ENCODE peak calls at places on chromosome 18, in nine cellular contexts. One of them, this sample, is unnamed.

GRCh38 chr18:57447154-57447621 is 12.0 kb downstream of the ONECUT2 start:
- DNase-seq in activated naive CD4-positive, alpha-beta T cell treated with anti-CD3 and anti-CD28 coated beads, Interleukin-2, amount 50 U/mL, for 16 hours: no peak
- DNase-seq in T-helper 1 cell: no peak
- DNase-seq in endothelial cell of umbilical vein: peak
- DNase-seq in H7: peak
- DNase-seq in hypothalamus: no peak
- DNase-seq in activated CD4-positive, alpha-beta T cell treated with anti-CD3 and anti-CD28 coated beads, Interleukin-2, amount 50 U/mL, for 48 hours: no peak
- DNase-seq in sigmoid colon: no peak
- DNase-seq in left ventricle myocardium inferior: no peak
- DNase-seq in this sample: no peak

GRCh38 chr18:74869904-74870863 is 272.5 kb downstream of the ZNF407 start:
- DNase-seq in activated naive CD4-positive, alpha-beta T cell treated with anti-CD3 and anti-CD28 coated beads, Interleukin-2, amount 50 U/mL, for 16 hours: no peak
- DNase-seq in sigmoid colon: no peak
- DNase-seq in T-helper 1 cell: no peak
- DNase-seq in endothelial cell of umbilical vein: no peak
- DNase-seq in H7: no peak
- DNase-seq in left ventricle myocardium inferior: no peak
- DNase-seq in hypothalamus: no peak
- DNase-seq in activated CD4-positive, alpha-beta T cell treated with anti-CD3 and anti-CD28 coated beads, Interleukin-2, amount 50 U/mL, for 48 hours: no peak
- DNase-seq in this sample: no peak

GRCh38 chr18:46630160-46630559 is 26.9 kb downstream of the LOXHD1 start:
- DNase-seq in T-helper 1 cell: no peak
- DNase-seq in H7: no peak
- DNase-seq in sigmoid colon: no peak
- DNase-seq in hypothalamus: no peak
- DNase-seq in endothelial cell of umbilical vein: no peak
- DNase-seq in activated naive CD4-positive, alpha-beta T cell treated with anti-CD3 and anti-CD28 coated beads, Interleukin-2, amount 50 U/mL, for 16 hours: no peak
- DNase-seq in left ventricle myocardium inferior: no peak
- DNase-seq in activated CD4-positive, alpha-beta T cell treated with anti-CD3 and anti-CD28 coated beads, Interleukin-2, amount 50 U/mL, for 48 hours: no peak
- DNase-seq in this sample: no peak

GRCh38 chr18:56696966-56697365 is 45.8 kb downstream of the WDR7 start:
- DNase-seq in endothelial cell of umbilical vein: no peak
- DNase-seq in T-helper 1 cell: no peak
- DNase-seq in activated CD4-positive, alpha-beta T cell treated with anti-CD3 and anti-CD28 coated beads, Interleukin-2, amount 50 U/mL, for 48 hours: no peak
- DNase-seq in left ventricle myocardium inferior: no peak
- DNase-seq in H7: no peak
- DNase-seq in hypothalamus: no peak
- DNase-seq in sigmoid colon: no peak
- DNase-seq in activated naive CD4-positive, alpha-beta T cell treated with anti-CD3 and anti-CD28 coated beads, Interleukin-2, amount 50 U/mL, for 16 hours: no peak
- DNase-seq in this sample: no peak

GRCh38 chr18:35095983-35096676 is 54.9 kb downstream of the MAPRE2 start:
- DNase-seq in H7: no peak
- DNase-seq in activated CD4-positive, alpha-beta T cell treated with anti-CD3 and anti-CD28 coated beads, Interleukin-2, amount 50 U/mL, for 48 hours: no peak
- DNase-seq in left ventricle myocardium inferior: no peak
- DNase-seq in T-helper 1 cell: no peak
- DNase-seq in endothelial cell of umbilical vein: peak
- DNase-seq in sigmoid colon: no peak
- DNase-seq in activated naive CD4-positive, alpha-beta T cell treated with anti-CD3 and anti-CD28 coated beads, Interleukin-2, amount 50 U/mL, for 16 hours: no peak
- DNase-seq in hypothalamus: no peak
- DNase-seq in this sample: no peak

GRCh38 chr18:37258819-37259218 is 306.8 kb downstream of the CELF4 start:
- DNase-seq in activated naive CD4-positive, alpha-beta T cell treated with anti-CD3 and anti-CD28 coated beads, Interleukin-2, amount 50 U/mL, for 16 hours: no peak
- DNase-seq in H7: no peak
- DNase-seq in hypothalamus: no peak
- DNase-seq in activated CD4-positive, alpha-beta T cell treated with anti-CD3 and anti-CD28 coated beads, Interleukin-2, amount 50 U/mL, for 48 hours: no peak
- DNase-seq in left ventricle myocardium inferior: no peak
- DNase-seq in endothelial cell of umbilical vein: no peak
- DNase-seq in T-helper 1 cell: no peak
- DNase-seq in sigmoid colon: no peak
- DNase-seq in this sample: no peak

GRCh38 chr18:13616041-13616440 is 110.3 kb downstream of the FAM210A start:
- DNase-seq in hypothalamus: no peak
- DNase-seq in sigmoid colon: no peak
- DNase-seq in activated CD4-positive, alpha-beta T cell treated with anti-CD3 and anti-CD28 coated beads, Interleukin-2, amount 50 U/mL, for 48 hours: peak
- DNase-seq in endothelial cell of umbilical vein: no peak
- DNase-seq in activated naive CD4-positive, alpha-beta T cell treated with anti-CD3 and anti-CD28 coated beads, Interleukin-2, amount 50 U/mL, for 16 hours: no peak
- DNase-seq in H7: no peak
- DNase-seq in T-helper 1 cell: no peak
- DNase-seq in left ventricle myocardium inferior: no peak
- DNase-seq in this sample: no peak

GRCh38 chr18:62651276-62652031 is 63.9 kb upstream of the PHLPP1 start:
- DNase-seq in sigmoid colon: no peak
- DNase-seq in left ventricle myocardium inferior: no peak
- DNase-seq in T-helper 1 cell: no peak
- DNase-seq in activated naive CD4-positive, alpha-beta T cell treated with anti-CD3 and anti-CD28 coated beads, Interleukin-2, amount 50 U/mL, for 16 hours: no peak
- DNase-seq in hypothalamus: no peak
- DNase-seq in H7: no peak
- DNase-seq in endothelial cell of umbilical vein: no peak
- DNase-seq in activated CD4-positive, alpha-beta T cell treated with anti-CD3 and anti-CD28 coated beads, Interleukin-2, amount 50 U/mL, for 48 hours: no peak
- DNase-seq in this sample: no peak

GRCh38 chr18:73927494-73927893 is 220.1 kb downstream of the FBXO15 start:
- DNase-seq in left ventricle myocardium inferior: no peak
- DNase-seq in endothelial cell of umbilical vein: no peak
- DNase-seq in H7: no peak
- DNase-seq in activated CD4-positive, alpha-beta T cell treated with anti-CD3 and anti-CD28 coated beads, Interleukin-2, amount 50 U/mL, for 48 hours: no peak
- DNase-seq in hypothalamus: no peak
- DNase-seq in T-helper 1 cell: no peak
- DNase-seq in sigmoid colon: no peak
- DNase-seq in activated naive CD4-positive, alpha-beta T cell treated with anti-CD3 and anti-CD28 coated beads, Interleukin-2, amount 50 U/mL, for 16 hours: no peak
- DNase-seq in this sample: no peak

GRCh38 chr18:3816601-3817363 is 366.8 kb downstream of the TGIF1 start:
- DNase-seq in activated naive CD4-positive, alpha-beta T cell treated with anti-CD3 and anti-CD28 coated beads, Interleukin-2, amount 50 U/mL, for 16 hours: no peak
- DNase-seq in hypothalamus: no peak
- DNase-seq in T-helper 1 cell: no peak
- DNase-seq in sigmoid colon: no peak
- DNase-seq in H7: no peak
- DNase-seq in left ventricle myocardium inferior: no peak
- DNase-seq in activated CD4-positive, alpha-beta T cell treated with anti-CD3 and anti-CD28 coated beads, Interleukin-2, amount 50 U/mL, for 48 hours: no peak
- DNase-seq in endothelial cell of umbilical vein: peak
- DNase-seq in this sample: no peak

GRCh38 chr18:56283346-56283745 is 355.0 kb downstream of the TXNL1 start:
- DNase-seq in activated CD4-positive, alpha-beta T cell treated with anti-CD3 and anti-CD28 coated beads, Interleukin-2, amount 50 U/mL, for 48 hours: no peak
- DNase-seq in activated naive CD4-positive, alpha-beta T cell treated with anti-CD3 and anti-CD28 coated beads, Interleukin-2, amount 50 U/mL, for 16 hours: no peak
- DNase-seq in endothelial cell of umbilical vein: no peak
- DNase-seq in H7: no peak
- DNase-seq in left ventricle myocardium inferior: no peak
- DNase-seq in T-helper 1 cell: no peak
- DNase-seq in hypothalamus: no peak
- DNase-seq in sigmoid colon: no peak
- DNase-seq in this sample: no peak

GRCh38 chr18:51614967-51615571 is 417.6 kb upstream of the MEX3C start:
- DNase-seq in T-helper 1 cell: no peak
- DNase-seq in activated naive CD4-positive, alpha-beta T cell treated with anti-CD3 and anti-CD28 coated beads, Interleukin-2, amount 50 U/mL, for 16 hours: no peak
- DNase-seq in H7: no peak
- DNase-seq in activated CD4-positive, alpha-beta T cell treated with anti-CD3 and anti-CD28 coated beads, Interleukin-2, amount 50 U/mL, for 48 hours: no peak
- DNase-seq in hypothalamus: no peak
- DNase-seq in sigmoid colon: no peak
- DNase-seq in left ventricle myocardium inferior: no peak
- DNase-seq in endothelial cell of umbilical vein: no peak
- DNase-seq in this sample: no peak

GRCh38 chr18:73895701-73896100 is 251.9 kb downstream of the FBXO15 start:
- DNase-seq in T-helper 1 cell: no peak
- DNase-seq in activated CD4-positive, alpha-beta T cell treated with anti-CD3 and anti-CD28 coated beads, Interleukin-2, amount 50 U/mL, for 48 hours: no peak
- DNase-seq in activated naive CD4-positive, alpha-beta T cell treated with anti-CD3 and anti-CD28 coated beads, Interleukin-2, amount 50 U/mL, for 16 hours: no peak
- DNase-seq in H7: peak
- DNase-seq in sigmoid colon: no peak
- DNase-seq in left ventricle myocardium inferior: no peak
- DNase-seq in hypothalamus: no peak
- DNase-seq in endothelial cell of umbilical vein: no peak
- DNase-seq in this sample: no peak

GRCh38 chr18:3297025-3297984 is 35.4 kb downstream of the MYL12B start:
- DNase-seq in endothelial cell of umbilical vein: peak
- DNase-seq in H7: peak
- DNase-seq in sigmoid colon: peak
- DNase-seq in activated naive CD4-positive, alpha-beta T cell treated with anti-CD3 and anti-CD28 coated beads, Interleukin-2, amount 50 U/mL, for 16 hours: peak
- DNase-seq in hypothalamus: peak
- DNase-seq in activated CD4-positive, alpha-beta T cell treated with anti-CD3 and anti-CD28 coated beads, Interleukin-2, amount 50 U/mL, for 48 hours: peak
- DNase-seq in T-helper 1 cell: peak
- DNase-seq in left ventricle myocardium inferior: peak
- DNase-seq in this sample: peak

GRCh38 chr18:65811307-65811706 is 60.5 kb downstream of the CDH7 start:
- DNase-seq in T-helper 1 cell: no peak
- DNase-seq in activated CD4-positive, alpha-beta T cell treated with anti-CD3 and anti-CD28 coated beads, Interleukin-2, amount 50 U/mL, for 48 hours: no peak
- DNase-seq in activated naive CD4-positive, alpha-beta T cell treated with anti-CD3 and anti-CD28 coated beads, Interleukin-2, amount 50 U/mL, for 16 hours: no peak
- DNase-seq in sigmoid colon: no peak
- DNase-seq in left ventricle myocardium inferior: no peak
- DNase-seq in endothelial cell of umbilical vein: no peak
- DNase-seq in H7: no peak
- DNase-seq in hypothalamus: no peak
- DNase-seq in this sample: no peak

GRCh38 chr18:58253318-58253717 is 209.3 kb downstream of the NEDD4L start:
- DNase-seq in T-helper 1 cell: no peak
- DNase-seq in activated CD4-positive, alpha-beta T cell treated with anti-CD3 and anti-CD28 coated beads, Interleukin-2, amount 50 U/mL, for 48 hours: no peak
- DNase-seq in left ventricle myocardium inferior: no peak
- DNase-seq in sigmoid colon: no peak
- DNase-seq in endothelial cell of umbilical vein: no peak
- DNase-seq in activated naive CD4-positive, alpha-beta T cell treated with anti-CD3 and anti-CD28 coated beads, Interleukin-2, amount 50 U/mL, for 16 hours: no peak
- DNase-seq in hypothalamus: no peak
- DNase-seq in H7: no peak
- DNase-seq in this sample: no peak

GRCh38 chr18:37987901-37988300 is 422.3 kb upstream of the CELF4 start:
- DNase-seq in H7: no peak
- DNase-seq in T-helper 1 cell: no peak
- DNase-seq in left ventricle myocardium inferior: no peak
- DNase-seq in hypothalamus: no peak
- DNase-seq in activated naive CD4-positive, alpha-beta T cell treated with anti-CD3 and anti-CD28 coated beads, Interleukin-2, amount 50 U/mL, for 16 hours: no peak
- DNase-seq in activated CD4-positive, alpha-beta T cell treated with anti-CD3 and anti-CD28 coated beads, Interleukin-2, amount 50 U/mL, for 48 hours: no peak
- DNase-seq in sigmoid colon: no peak
- DNase-seq in endothelial cell of umbilical vein: no peak
- DNase-seq in this sample: no peak

GRCh38 chr18:63016270-63016669 is 300.9 kb downstream of the PHLPP1 start:
- DNase-seq in endothelial cell of umbilical vein: peak
- DNase-seq in H7: peak
- DNase-seq in activated CD4-positive, alpha-beta T cell treated with anti-CD3 and anti-CD28 coated beads, Interleukin-2, amount 50 U/mL, for 48 hours: peak
- DNase-seq in hypothalamus: peak
- DNase-seq in sigmoid colon: no peak
- DNase-seq in activated naive CD4-positive, alpha-beta T cell treated with anti-CD3 and anti-CD28 coated beads, Interleukin-2, amount 50 U/mL, for 16 hours: peak
- DNase-seq in left ventricle myocardium inferior: no peak
- DNase-seq in T-helper 1 cell: peak
- DNase-seq in this sample: no peak

GRCh38 chr18:35969676-35970075 is 2.8 kb upstream of the RMP24 start:
- DNase-seq in endothelial cell of umbilical vein: no peak
- DNase-seq in activated naive CD4-positive, alpha-beta T cell treated with anti-CD3 and anti-CD28 coated beads, Interleukin-2, amount 50 U/mL, for 16 hours: no peak
- DNase-seq in H7: no peak
- DNase-seq in left ventricle myocardium inferior: no peak
- DNase-seq in hypothalamus: no peak
- DNase-seq in activated CD4-positive, alpha-beta T cell treated with anti-CD3 and anti-CD28 coated beads, Interleukin-2, amount 50 U/mL, for 48 hours: no peak
- DNase-seq in sigmoid colon: no peak
- DNase-seq in T-helper 1 cell: no peak
- DNase-seq in this sample: no peak

GRCh38 chr18:50161806-50162205 is 33.1 kb downstream of the MYO5B start:
- DNase-seq in hypothalamus: no peak
- DNase-seq in left ventricle myocardium inferior: no peak
- DNase-seq in T-helper 1 cell: no peak
- DNase-seq in activated naive CD4-positive, alpha-beta T cell treated with anti-CD3 and anti-CD28 coated beads, Interleukin-2, amount 50 U/mL, for 16 hours: no peak
- DNase-seq in H7: no peak
- DNase-seq in endothelial cell of umbilical vein: no peak
- DNase-seq in sigmoid colon: no peak
- DNase-seq in activated CD4-positive, alpha-beta T cell treated with anti-CD3 and anti-CD28 coated beads, Interleukin-2, amount 50 U/mL, for 48 hours: no peak
- DNase-seq in this sample: no peak